ENCODE peak calls at places on chromosome 9, in four cellular contexts. L, A, W and J are unnamed samples.

GRCh38 chr9:98999152-98999525 is 55.4 kb downstream of the COL15A1 start:
- DNase-seq in W (no peak), L (no peak), A (no peak), J (no peak)

GRCh38 chr9:134912126-134912840 is 5.4 kb downstream of the FCN1 start:
- DNase-seq in A (no peak), L (no peak), W (no peak), J (no peak)

GRCh38 chr9:93978498-93978897 is 23.3 kb upstream of the BARX1 start:
- DNase-seq in A (no peak), W (no peak), L (no peak), J (no peak)

GRCh38 chr9:85647571-85647970 is 94.2 kb downstream of the AGTPBP1 start:
- DNase-seq in W (no peak), L (peak; percentile 7), A (no peak), J (no peak)

GRCh38 chr9:108636023-108636422 is 219.8 kb downstream of the ACTL7B start:
- DNase-seq in L (no peak), A (no peak), W (no peak), J (peak; percentile 17)

GRCh38 chr9:34628656-34629491 is at the start of gene ARID3C:
- DNase-seq in L (no peak), W (no peak), A (peak; percentile 53), J (peak; percentile 53)

GRCh38 chr9:115657695-115658094 is 495.9 kb upstream of the PAPPA start:
- DNase-seq in W (no peak), A (no peak), L (no peak), J (no peak)

GRCh38 chr9:36245906-36246305 is 12.3 kb downstream of the GNE start:
- DNase-seq in W (no peak), L (no peak), A (no peak), J (no peak)

GRCh38 chr9:127540664-127541041 is 71.4 kb upstream of the STXBP1 start:
- DNase-seq in L (no peak), A (no peak), W (no peak), J (peak; percentile 67)

GRCh38 chr9:105359899-105360298 is 87.9 kb upstream of the FSD1L start:
- DNase-seq in W (no peak), L (no peak), A (no peak), J (no peak)

GRCh38 chr9:133401588-133401987 is 16.2 kb downstream of the REXO4 start:
- DNase-seq in A (no peak), L (no peak), W (no peak), J (no peak)

GRCh38 chr9:72132052-72132451 is 17.2 kb upstream of the GDA start:
- DNase-seq in A (no peak), W (no peak), L (no peak), J (no peak)

GRCh38 chr9:16687678-16688369 is 182.6 kb downstream of the BNC2 start:
- DNase-seq in L (no peak), W (no peak), A (no peak), J (no peak)

GRCh38 chr9:71725590-71726338 is 42.5 kb downstream of the CEMIP2 start:
- DNase-seq in W (peak; percentile 95), A (peak; percentile 57), L (no peak), J (no peak)

GRCh38 chr9:79700607-79701330 is 129.0 kb downstream of the TLE4 start:
- DNase-seq in A (no peak), L (no peak), W (no peak), J (no peak)

GRCh38 chr9:94981661-94982060 is 255.2 kb downstream of the AOPEP start:
- DNase-seq in W (no peak), A (no peak), L (no peak), J (no peak)

GRCh38 chr9:88889386-88889785 is 101.9 kb upstream of the S1PR3 start:
- DNase-seq in A (no peak), L (no peak), W (no peak), J (no peak)

GRCh38 chr9:123414921-123415592 is 59.1 kb downstream of the CRB2 start:
- DNase-seq in L (no peak), A (no peak), W (no peak), J (no peak)

GRCh38 chr9:35629597-35629996 is 11.4 kb upstream of the CD72 start:
- DNase-seq in W (no peak), A (no peak), L (no peak), J (no peak)

GRCh38 chr9:97628668-97629067 is 4.5 kb downstream of the TSTD2 start:
- DNase-seq in L (no peak), A (no peak), W (no peak), J (peak; percentile 17)

GRCh38 chr9:93684806-93685553 is 108.6 kb downstream of the PHF2 start:
- DNase-seq in A (peak; percentile 27), L (no peak), W (no peak), J (peak; percentile 36)

GRCh38 chr9:95750725-95751644 is 124.5 kb upstream of the ERCC6L2 start:
- DNase-seq in L (peak; percentile 11), A (no peak), W (no peak), J (no peak)

DNA sequence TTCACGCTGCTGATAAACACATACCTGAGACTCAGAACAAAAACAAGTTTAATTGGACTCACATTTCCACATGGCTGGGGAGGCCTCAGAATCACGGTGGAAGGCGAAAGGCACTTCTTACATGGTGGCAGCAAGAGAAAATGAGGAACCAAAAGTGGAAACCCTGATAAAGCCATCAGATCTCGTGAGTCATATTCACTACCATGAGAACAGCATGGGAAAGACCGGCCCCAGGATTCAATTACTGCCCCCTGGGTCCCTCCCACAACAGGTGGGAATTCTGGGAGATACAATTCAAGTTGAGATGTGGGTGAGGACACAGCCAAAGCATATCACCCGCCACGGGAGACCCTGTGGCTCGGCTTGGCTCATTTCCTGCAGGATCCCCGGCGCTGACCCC is 20.2 kb downstream of the EXD3 start:
- DNase-seq in L (no peak), W (no peak), A (no peak), J (no peak)
- TF ChIP-seq NR2C2 in L (no peak), W (no peak), A (no peak), J (no peak)

DNA sequence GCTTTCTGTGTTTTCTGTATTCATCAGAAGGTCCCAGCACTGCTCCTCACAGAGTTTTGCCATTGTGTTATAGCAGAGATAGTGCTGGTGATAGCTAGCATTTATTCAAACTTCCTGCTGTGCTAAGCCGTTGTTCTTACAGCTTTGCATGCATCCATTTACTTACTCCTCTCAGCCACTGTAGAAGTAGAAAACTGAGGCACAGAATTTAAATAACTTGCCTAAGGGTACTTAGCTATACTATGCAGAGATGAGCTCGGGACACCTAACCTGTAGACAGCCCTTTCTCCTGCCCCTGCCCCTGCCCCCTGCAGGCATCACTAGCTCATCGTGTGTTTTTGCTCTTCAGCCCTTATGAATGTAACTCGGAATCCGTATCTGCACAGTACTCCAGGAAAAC is 227.6 kb downstream of the SAXO1 start:
- DNase-seq in W (no peak), A (no peak), L (no peak), J (no peak)
- TF ChIP-seq CTCF in W (no peak), A (no peak), L (no peak), J (no peak)

DNA sequence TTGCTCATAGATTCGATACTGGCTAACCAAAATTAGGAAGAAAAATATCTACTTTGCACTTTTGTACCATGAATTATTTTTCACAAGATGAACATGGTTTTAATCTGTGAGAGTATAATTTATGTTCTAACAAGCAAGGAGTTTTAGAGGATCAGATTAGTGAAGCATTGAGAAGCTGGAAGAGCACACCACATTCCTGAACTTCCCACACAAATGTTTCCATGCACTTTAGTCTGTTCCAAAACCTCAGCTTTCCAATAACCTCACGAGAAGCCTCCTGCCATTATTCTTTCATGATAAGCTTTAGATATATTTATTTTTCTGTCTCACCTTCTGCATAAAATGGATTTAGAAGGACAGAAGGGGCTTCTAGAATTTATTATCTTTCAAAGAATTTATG is 98.7 kb upstream of the MPDZ start:
- DNase-seq in W (no peak), A (no peak), L (no peak), J (no peak)
- TF ChIP-seq NR2C2 in W (no peak), A (no peak), L (no peak), J (no peak)

GRCh38 chr9:109640232-109641078 is 139.5 kb upstream of the PALM2AKAP2 start:
- DNase-seq in A (no peak), W (no peak), L (no peak), J (peak; percentile 68)
- TF ChIP-seq CTCF in A (no peak), W (no peak), L (no peak), J (no peak)

GRCh38 chr9:19629506-19629905 is 159.3 kb downstream of the SLC24A2 start:
- DNase-seq in W (no peak), A (no peak), L (no peak), J (peak; percentile 33)
- TF ChIP-seq NR2C2 in W (no peak), A (no peak), L (no peak), J (no peak)

GRCh38 chr9:137240321-137240840 is 706 bp upstream of the TUBB4B start:
- DNase-seq in A (peak; percentile 87), L (no peak), W (no peak), J (peak; percentile 38)
- TF ChIP-seq CTCF in A (peak; percentile 41), L (peak; percentile 14), W (peak; percentile 71), J (no peak)